ENCODE peak calls at places on chromosomes 11 and 22, in five cellular contexts. One of them, this sample, is unnamed.
A peak's percentile ranks its signal among the peaks of the same experiment; 100 is the strongest.

GRCh38 chr11:95577716-95578460 is 211.7 kb downstream of the FAM76B start:
- DNase-seq in NCI-H1092: no peak
- DNase-seq in NCI-H460: no peak
- DNase-seq in cardiac fibroblast: peak; percentile 45
- DNase-seq in stimulated activated CD4-positive, alpha-beta T cell treated with anti-CD3 and anti-CD28 coated beads, Interleukin-1b, Interleukin-23, amount 100 ng/mL, for 1 hour: no peak
- DNase-seq in this sample: no peak

GRCh38 chr11:119641991-119642745 is 86.8 kb downstream of the NECTIN1 start:
- DNase-seq in NCI-H1092: peak; percentile 66
- DNase-seq in NCI-H460: peak; percentile 12
- DNase-seq in cardiac fibroblast: peak; percentile 11
- DNase-seq in stimulated activated CD4-positive, alpha-beta T cell treated with anti-CD3 and anti-CD28 coated beads, Interleukin-1b, Interleukin-23, amount 100 ng/mL, for 1 hour: no peak
- DNase-seq in this sample: peak; percentile 25

GRCh38 chr22:44211946-44212930 is 31.5 kb downstream of the PARVG start:
- DNase-seq in NCI-H1092: no peak
- DNase-seq in NCI-H460: no peak
- DNase-seq in cardiac fibroblast: peak; percentile 77
- DNase-seq in stimulated activated CD4-positive, alpha-beta T cell treated with anti-CD3 and anti-CD28 coated beads, Interleukin-1b, Interleukin-23, amount 100 ng/mL, for 1 hour: no peak
- DNase-seq in this sample: peak; percentile 81

GRCh38 chr11:15111215-15111614 is 3.5 kb upstream of the INSC start:
- DNase-seq in NCI-H1092: no peak
- DNase-seq in NCI-H460: no peak
- DNase-seq in cardiac fibroblast: no peak
- DNase-seq in stimulated activated CD4-positive, alpha-beta T cell treated with anti-CD3 and anti-CD28 coated beads, Interleukin-1b, Interleukin-23, amount 100 ng/mL, for 1 hour: no peak
- DNase-seq in this sample: no peak

GRCh38 chr11:456533-456932 is 6.5 kb downstream of the PTDSS2 start:
- DNase-seq in NCI-H1092: no peak
- DNase-seq in NCI-H460: no peak
- DNase-seq in cardiac fibroblast: no peak
- DNase-seq in stimulated activated CD4-positive, alpha-beta T cell treated with anti-CD3 and anti-CD28 coated beads, Interleukin-1b, Interleukin-23, amount 100 ng/mL, for 1 hour: no peak
- DNase-seq in this sample: no peak

GRCh38 chr22:42688241-42688913 is 32.3 kb downstream of the A4GALT start:
- DNase-seq in NCI-H1092: peak; percentile 42
- DNase-seq in NCI-H460: peak; percentile 64
- DNase-seq in cardiac fibroblast: peak; percentile 98
- DNase-seq in stimulated activated CD4-positive, alpha-beta T cell treated with anti-CD3 and anti-CD28 coated beads, Interleukin-1b, Interleukin-23, amount 100 ng/mL, for 1 hour: no peak
- DNase-seq in this sample: peak; percentile 95

GRCh38 chr11:63670738-63671321 is 346 bp downstream of the ATL3 start:
- DNase-seq in NCI-H1092: peak; percentile 52
- DNase-seq in NCI-H460: peak; percentile 56
- DNase-seq in cardiac fibroblast: peak; percentile 55
- DNase-seq in stimulated activated CD4-positive, alpha-beta T cell treated with anti-CD3 and anti-CD28 coated beads, Interleukin-1b, Interleukin-23, amount 100 ng/mL, for 1 hour: no peak
- DNase-seq in this sample: no peak

GRCh38 chr22:21688341-21688705 is 22.5 kb downstream of the PPIL2 start:
- DNase-seq in NCI-H1092: no peak
- DNase-seq in NCI-H460: no peak
- DNase-seq in cardiac fibroblast: no peak
- DNase-seq in stimulated activated CD4-positive, alpha-beta T cell treated with anti-CD3 and anti-CD28 coated beads, Interleukin-1b, Interleukin-23, amount 100 ng/mL, for 1 hour: no peak
- DNase-seq in this sample: no peak

GRCh38 chr11:117816151-117816741 is 8.3 kb downstream of the FXYD2 start:
- DNase-seq in NCI-H1092: no peak
- DNase-seq in NCI-H460: no peak
- DNase-seq in cardiac fibroblast: peak; percentile 46
- DNase-seq in stimulated activated CD4-positive, alpha-beta T cell treated with anti-CD3 and anti-CD28 coated beads, Interleukin-1b, Interleukin-23, amount 100 ng/mL, for 1 hour: no peak
- DNase-seq in this sample: no peak

This sample was measured in NCI-H2171.